ENCODE peak calls at places on chromosome 17, in four cellular contexts. Q, Z, E and B are unnamed samples. For H3K9me3, the result is how much of the 10 kb centered on the place peaks cover.

GRCh38 chr17:41801374-41802062 is 10.2 kb downstream of the P3H4 start:
- DNase-seq in Q (peak), Z (peak), E (peak), B (peak)

GRCh38 chr17:31385428-31386285 is 5.8 kb upstream of the RAB11FIP4 start:
- DNase-seq in Q (no peak), Z (no peak), E (no peak), B (no peak)

GRCh38 chr17:43562679-43563146 is 16.6 kb upstream of the ETV4 start:
- DNase-seq in Q (no peak), Z (no peak), E (peak), B (no peak)

GRCh38 chr17:42548070-42548837 is 4.5 kb upstream of the HSD17B1 start:
- DNase-seq in Q (peak), Z (no peak), E (peak), B (peak)

GRCh38 chr17:17180141-17180603 is 26.0 kb downstream of the PLD6 start:
- DNase-seq in Q (peak), Z (no peak), E (no peak), B (no peak)

GRCh38 chr17:50947844-50948514 is 81.8 kb upstream of the TOB1 start:
- DNase-seq in Q (peak), Z (peak), E (peak), B (peak)

GRCh38 chr17:2924211-2924610 is 128.0 kb downstream of the RAP1GAP2 start:
- DNase-seq in Q (no peak), Z (no peak), E (no peak), B (no peak)

GRCh38 chr17:61408151-61409041 is 8.8 kb downstream of the TBX2 start:
- DNase-seq in Q (peak), Z (no peak), E (peak), B (no peak)

GRCh38 chr17:52986056-52986662 is 827.6 kb upstream of the CA10 start:
- DNase-seq in Q (no peak), Z (no peak), E (no peak), B (no peak)

GRCh38 chr17:37300683-37301082 is 75.1 kb upstream of the C17orf78 start:
- DNase-seq in Q (no peak), Z (no peak), E (no peak), B (no peak)

GRCh38 chr17:76700627-76701470 is 9.9 kb downstream of the MXRA7 start:
- DNase-seq in Q (no peak), Z (no peak), E (peak), B (peak)
- TF ChIP-seq POLR2A in Q (no peak), Z (no peak), E (peak), B (no peak)

DNA sequence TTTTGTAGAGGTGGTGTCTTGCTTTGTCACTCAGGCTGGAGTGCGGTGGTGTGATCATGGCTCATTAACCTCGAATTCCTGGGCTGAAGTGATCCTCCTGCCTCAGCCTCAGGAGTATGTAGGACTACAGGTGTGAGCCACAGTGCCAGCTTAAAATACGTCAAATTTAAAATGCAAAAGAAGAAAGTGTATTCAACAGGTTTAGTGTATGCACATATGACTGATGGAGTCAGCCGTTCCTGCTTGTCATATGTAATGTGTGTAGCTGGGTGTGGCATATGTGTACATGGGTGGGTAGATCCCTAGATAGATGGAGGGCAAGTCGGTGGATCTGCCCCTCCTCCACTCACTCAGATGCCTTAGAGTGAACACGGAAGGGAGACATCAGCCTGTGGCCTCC is 111.0 kb downstream of the RPTOR start:
- DNase-seq in Q (no peak), Z (no peak), E (no peak), B (no peak)
- H3K9me3 ChIP-seq in Q (under half), Z (under half), E (under half), B (under half)

DNA sequence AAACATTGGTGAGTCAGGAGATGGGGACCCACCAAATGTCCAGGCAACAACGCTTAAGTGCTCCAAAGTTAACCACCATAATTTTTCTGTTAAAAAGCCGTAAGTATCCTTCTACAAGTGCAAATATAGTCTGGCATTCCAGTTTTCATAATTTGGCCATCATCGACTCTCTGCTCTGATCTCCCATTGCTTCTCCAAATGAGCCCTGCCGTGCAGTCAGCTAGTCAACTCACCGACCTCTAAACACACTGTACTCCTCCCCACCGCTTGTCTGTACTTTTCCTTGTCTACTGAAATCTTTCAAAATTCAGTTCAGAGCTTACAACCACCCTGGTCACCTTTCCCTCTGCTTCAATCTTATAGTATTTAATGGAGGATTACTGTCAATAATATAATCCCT is 52.6 kb upstream of the SLC25A19 start:
- DNase-seq in Q (no peak), Z (no peak), E (no peak), B (no peak)
- TF ChIP-seq POLR2A in Q (no peak), Z (no peak), E (no peak), B (no peak)

GRCh38 chr17:82219083-82219482 is 6.4 kb upstream of the CCDC57 start:
- DNase-seq in Q (no peak), Z (no peak), E (no peak), B (no peak)

GRCh38 chr17:82221341-82221902 is 7.4 kb upstream of the SLC16A3 start:
- DNase-seq in Q (no peak), Z (no peak), E (no peak), B (no peak)

GRCh38 chr17:82217530-82218204 is 5.0 kb upstream of the CCDC57 start:
- DNase-seq in Q (no peak), Z (peak), E (no peak), B (no peak)

GRCh38 chr17:82218349-82219075 is 5.9 kb upstream of the CCDC57 start:
- DNase-seq in Q (no peak), Z (no peak), E (no peak), B (no peak)

DNA sequence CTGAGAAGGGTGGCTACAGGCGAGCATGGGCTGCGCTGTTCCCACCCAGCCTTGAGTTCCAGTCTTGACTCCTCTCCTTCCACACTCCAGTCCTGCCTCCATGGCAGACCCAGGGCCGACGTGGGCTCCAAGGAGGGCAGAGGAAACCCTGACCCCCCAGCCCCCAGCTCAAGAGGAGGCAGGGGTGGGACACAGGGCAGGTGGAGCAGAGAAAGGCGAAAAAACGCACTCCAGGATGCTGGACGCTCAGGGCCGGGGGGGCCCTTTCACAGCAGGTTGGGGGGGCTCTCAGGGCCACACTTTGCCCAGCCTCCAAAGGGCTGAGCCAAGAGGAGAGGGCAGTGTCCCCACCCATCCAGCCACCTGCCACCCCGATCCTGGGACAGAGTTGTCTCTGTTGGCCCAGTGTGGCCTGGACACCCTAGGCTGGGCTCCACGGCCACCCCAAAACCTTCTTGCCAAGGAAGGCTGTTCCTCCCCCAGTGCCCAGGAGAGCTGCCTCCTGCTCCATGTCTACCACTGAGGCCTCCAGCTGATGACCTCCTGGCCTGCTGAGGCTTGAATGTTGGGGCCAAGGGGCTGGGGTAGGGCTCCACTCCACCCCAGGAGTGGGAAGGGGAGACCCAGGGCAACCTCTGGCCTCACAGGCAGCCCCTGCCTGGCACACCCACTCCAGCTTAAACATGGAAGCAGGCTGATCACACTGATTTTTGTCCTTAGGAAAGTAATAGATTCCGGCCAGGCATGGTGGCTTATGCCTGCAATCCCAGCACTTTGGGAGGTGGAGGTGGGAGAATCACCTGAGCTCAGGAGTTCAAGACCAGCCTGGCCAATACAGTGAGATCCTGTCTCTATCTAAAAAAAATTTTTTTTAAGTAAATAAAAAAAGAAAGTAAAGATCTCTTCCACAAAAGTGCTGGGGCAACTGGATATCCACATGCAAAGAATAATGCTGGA is 7.4 kb upstream of the CCDC57 start:
- DNase-seq in Q (no peak), Z (no peak), E (no peak), B (no peak)
- H3K9me3 ChIP-seq in Q (under half), Z (under half), E (under half), B (under half)

DNA sequence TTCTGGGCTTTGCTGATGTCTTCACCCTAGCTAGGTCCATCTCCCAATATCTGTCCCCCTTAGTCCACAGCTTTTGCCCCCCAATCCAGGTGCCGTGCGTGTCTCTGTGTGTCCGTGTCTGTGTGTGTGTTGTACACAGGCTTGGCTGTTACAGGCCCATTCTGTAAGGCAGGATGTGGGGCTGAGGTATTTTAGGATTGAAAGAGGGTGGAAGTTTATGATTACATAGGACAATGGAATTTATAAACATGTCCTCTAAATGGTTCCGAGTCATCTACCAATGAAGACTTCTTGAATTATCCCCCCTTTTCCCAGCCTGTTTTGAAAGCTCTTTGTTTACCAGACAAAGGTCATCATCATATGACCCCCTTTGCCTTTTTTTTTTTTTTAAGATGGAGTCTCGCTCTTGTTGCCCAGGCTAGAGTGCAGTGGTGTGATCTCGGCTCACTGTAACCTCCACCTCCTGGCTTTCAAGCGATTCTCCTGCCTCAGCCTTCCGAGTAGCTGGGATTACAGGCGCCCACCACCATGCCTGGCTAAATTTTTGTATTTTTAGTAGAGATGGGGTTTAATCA is 21.8 kb downstream of the ACE start:
- DNase-seq in Q (no peak), Z (no peak), E (no peak), B (no peak)
- TF ChIP-seq POLR2A in Q (no peak), Z (no peak), E (no peak), B (no peak)

DNA sequence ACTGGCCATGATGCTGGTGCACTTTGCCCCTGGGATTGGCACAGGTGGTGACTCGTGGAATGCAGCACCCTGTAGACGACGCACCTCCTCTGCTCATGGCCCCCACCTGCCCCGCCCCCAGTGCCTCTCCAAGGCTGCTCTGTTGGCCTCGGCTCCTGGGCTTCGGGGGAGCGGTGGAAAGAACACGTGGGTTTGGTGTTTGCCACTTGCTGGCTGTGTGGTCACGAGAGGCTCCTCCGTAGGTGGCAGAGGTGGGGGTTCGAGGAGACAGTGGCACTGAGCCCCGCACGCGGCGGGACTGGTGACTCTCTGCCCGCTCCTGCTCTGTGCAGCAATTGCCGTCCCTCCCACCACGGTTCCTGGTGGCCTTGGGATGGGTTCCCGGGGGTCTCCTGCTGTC is 82.8 kb upstream of the ZNF750 start:
- DNase-seq in Q (no peak), Z (no peak), E (no peak), B (no peak)
- H3K9me3 ChIP-seq in Q (under half), Z (under half), E (under half), B (under half)